ENCODE peak calls at places on chromosomes 12 and 14, in nine cellular contexts. One of them, this sample, is unnamed.

GRCh38 chr14:71590131-71590530 is 342.1 kb upstream of the RGS6 start:
- DNase-seq in ascending aorta: no peak
- DNase-seq in HepG2: no peak
- DNase-seq in IMR-90: no peak
- DNase-seq in MM.1S: no peak
- DNase-seq in adrenal gland: no peak
- DNase-seq in CD4-positive, alpha-beta memory T cell: no peak
- DNase-seq in HFF-Myc: no peak
- DNase-seq in transverse colon: no peak
- DNase-seq in this sample: no peak

GRCh38 chr12:7834701-7835100 is 38.0 kb downstream of the SLC2A14 start:
- DNase-seq in ascending aorta: no peak
- DNase-seq in HepG2: peak
- DNase-seq in IMR-90: no peak
- DNase-seq in MM.1S: no peak
- DNase-seq in adrenal gland: no peak
- DNase-seq in CD4-positive, alpha-beta memory T cell: no peak
- DNase-seq in HFF-Myc: no peak
- DNase-seq in transverse colon: no peak
- DNase-seq in this sample: no peak

GRCh38 chr14:68507544-68508081 is 285.3 kb downstream of the ZFP36L1 start:
- DNase-seq in ascending aorta: no peak
- DNase-seq in HepG2: no peak
- DNase-seq in IMR-90: no peak
- DNase-seq in MM.1S: no peak
- DNase-seq in adrenal gland: no peak
- DNase-seq in CD4-positive, alpha-beta memory T cell: peak
- DNase-seq in HFF-Myc: no peak
- DNase-seq in transverse colon: no peak
- DNase-seq in this sample: no peak

GRCh38 chr12:75447695-75448393 is 32.7 kb upstream of the GLIPR1 start:
- DNase-seq in ascending aorta: no peak
- DNase-seq in HepG2: no peak
- DNase-seq in IMR-90: peak
- DNase-seq in MM.1S: no peak
- DNase-seq in adrenal gland: no peak
- DNase-seq in CD4-positive, alpha-beta memory T cell: no peak
- DNase-seq in HFF-Myc: no peak
- DNase-seq in transverse colon: no peak
- DNase-seq in this sample: peak

GRCh38 chr12:130704606-130705005 is 11.5 kb downstream of the RIMBP2 start:
- DNase-seq in ascending aorta: no peak
- DNase-seq in HepG2: no peak
- DNase-seq in IMR-90: no peak
- DNase-seq in MM.1S: no peak
- DNase-seq in adrenal gland: no peak
- DNase-seq in CD4-positive, alpha-beta memory T cell: no peak
- DNase-seq in HFF-Myc: no peak
- DNase-seq in transverse colon: no peak
- DNase-seq in this sample: no peak

GRCh38 chr12:43740511-43741100 is 18.0 kb downstream of the PUS7L start:
- DNase-seq in ascending aorta: no peak
- DNase-seq in HepG2: no peak
- DNase-seq in IMR-90: peak
- DNase-seq in MM.1S: no peak
- DNase-seq in adrenal gland: no peak
- DNase-seq in CD4-positive, alpha-beta memory T cell: no peak
- DNase-seq in HFF-Myc: no peak
- DNase-seq in transverse colon: no peak
- DNase-seq in this sample: no peak

GRCh38 chr12:19572920-19573558 is 133.7 kb downstream of the AEBP2 start:
- DNase-seq in ascending aorta: no peak
- DNase-seq in HepG2: peak
- DNase-seq in IMR-90: peak
- DNase-seq in MM.1S: peak
- DNase-seq in adrenal gland: peak
- DNase-seq in CD4-positive, alpha-beta memory T cell: no peak
- DNase-seq in HFF-Myc: peak
- DNase-seq in transverse colon: peak
- DNase-seq in this sample: peak

GRCh38 chr14:32044454-32044853 is 32.6 kb upstream of the ARHGAP5 start:
- DNase-seq in ascending aorta: no peak
- DNase-seq in HepG2: no peak
- DNase-seq in IMR-90: no peak
- DNase-seq in MM.1S: no peak
- DNase-seq in adrenal gland: no peak
- DNase-seq in CD4-positive, alpha-beta memory T cell: no peak
- DNase-seq in HFF-Myc: no peak
- DNase-seq in transverse colon: no peak
- DNase-seq in this sample: no peak

GRCh38 chr12:42446761-42447160 is 120.8 kb downstream of the PPHLN1 start:
- DNase-seq in ascending aorta: no peak
- DNase-seq in HepG2: no peak
- DNase-seq in IMR-90: no peak
- DNase-seq in MM.1S: no peak
- DNase-seq in adrenal gland: no peak
- DNase-seq in CD4-positive, alpha-beta memory T cell: no peak
- DNase-seq in HFF-Myc: no peak
- DNase-seq in transverse colon: no peak
- DNase-seq in this sample: no peak

GRCh38 chr12:1054103-1054838 is 63.2 kb downstream of the ERC1 start:
- DNase-seq in ascending aorta: no peak
- DNase-seq in HepG2: peak
- DNase-seq in IMR-90: no peak
- DNase-seq in MM.1S: no peak
- DNase-seq in adrenal gland: peak
- DNase-seq in CD4-positive, alpha-beta memory T cell: no peak
- DNase-seq in HFF-Myc: no peak
- DNase-seq in transverse colon: no peak
- DNase-seq in this sample: no peak

GRCh38 chr14:52267501-52268190 is at the start of gene PTGDR:
- DNase-seq in ascending aorta: no peak
- DNase-seq in HepG2: no peak
- DNase-seq in IMR-90: no peak
- DNase-seq in MM.1S: no peak
- DNase-seq in adrenal gland: peak
- DNase-seq in CD4-positive, alpha-beta memory T cell: peak
- DNase-seq in HFF-Myc: no peak
- DNase-seq in transverse colon: peak
- DNase-seq in this sample: no peak

GRCh38 chr14:90017371-90017770 is 44.4 kb upstream of the KCNK13 start:
- DNase-seq in ascending aorta: no peak
- DNase-seq in HepG2: no peak
- DNase-seq in IMR-90: peak
- DNase-seq in MM.1S: no peak
- DNase-seq in adrenal gland: no peak
- DNase-seq in CD4-positive, alpha-beta memory T cell: no peak
- DNase-seq in HFF-Myc: no peak
- DNase-seq in transverse colon: no peak
- DNase-seq in this sample: peak

GRCh38 chr14:92581206-92581605 is 67.6 kb downstream of the RIN3 start:
- DNase-seq in ascending aorta: no peak
- DNase-seq in HepG2: no peak
- DNase-seq in IMR-90: no peak
- DNase-seq in MM.1S: peak
- DNase-seq in adrenal gland: no peak
- DNase-seq in CD4-positive, alpha-beta memory T cell: no peak
- DNase-seq in HFF-Myc: no peak
- DNase-seq in transverse colon: no peak
- DNase-seq in this sample: no peak

DNA sequence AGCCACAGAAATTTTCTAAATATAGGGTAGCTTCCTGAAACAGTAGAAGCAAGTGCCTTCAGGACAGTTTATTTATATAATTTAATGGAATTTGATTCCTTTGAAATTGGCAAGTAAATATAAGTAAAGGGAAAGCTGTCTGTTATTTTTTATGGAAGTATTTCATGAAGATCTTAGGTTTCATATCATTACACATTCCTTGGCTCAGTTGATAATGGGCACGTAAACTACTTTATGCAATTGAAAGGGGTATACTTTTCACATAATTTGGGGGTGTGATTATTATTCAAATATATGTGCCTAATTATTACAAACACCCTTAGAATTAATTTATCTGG is 71.1 kb upstream of the RAP1B start:
- DNase-seq in ascending aorta: no peak
- DNase-seq in HepG2: no peak
- DNase-seq in IMR-90: no peak
- DNase-seq in MM.1S: no peak
- DNase-seq in adrenal gland: no peak
- DNase-seq in CD4-positive, alpha-beta memory T cell: no peak
- DNase-seq in HFF-Myc: no peak
- DNase-seq in transverse colon: no peak
- DNase-seq in this sample: no peak
- H3K4me3 ChIP-seq in ascending aorta: peak
- H3K4me3 ChIP-seq in HepG2: no peak
- H3K4me3 ChIP-seq in IMR-90: no peak
- H3K4me3 ChIP-seq in MM.1S: no peak
- H3K4me3 ChIP-seq in adrenal gland: no peak
- H3K4me3 ChIP-seq in CD4-positive, alpha-beta memory T cell: no peak
- H3K4me3 ChIP-seq in HFF-Myc: no peak
- H3K4me3 ChIP-seq in transverse colon: no peak
- H3K4me3 ChIP-seq in this sample: no peak

GRCh38 chr12:107844312-107844921 is 69.9 kb downstream of the ASCL4 start:
- DNase-seq in ascending aorta: no peak
- DNase-seq in HepG2: no peak
- DNase-seq in IMR-90: no peak
- DNase-seq in MM.1S: no peak
- DNase-seq in adrenal gland: no peak
- DNase-seq in CD4-positive, alpha-beta memory T cell: no peak
- DNase-seq in HFF-Myc: no peak
- DNase-seq in transverse colon: no peak
- DNase-seq in this sample: no peak
- H3K4me3 ChIP-seq in ascending aorta: peak
- H3K4me3 ChIP-seq in HepG2: peak
- H3K4me3 ChIP-seq in IMR-90: no peak
- H3K4me3 ChIP-seq in MM.1S: no peak
- H3K4me3 ChIP-seq in adrenal gland: no peak
- H3K4me3 ChIP-seq in CD4-positive, alpha-beta memory T cell: no peak
- H3K4me3 ChIP-seq in HFF-Myc: no peak
- H3K4me3 ChIP-seq in transverse colon: no peak
- H3K4me3 ChIP-seq in this sample: no peak

GRCh38 chr12:52033506-52034258 is 17.6 kb upstream of the NR4A1 start:
- DNase-seq in ascending aorta: no peak
- DNase-seq in HepG2: no peak
- DNase-seq in IMR-90: no peak
- DNase-seq in MM.1S: no peak
- DNase-seq in adrenal gland: no peak
- DNase-seq in CD4-positive, alpha-beta memory T cell: no peak
- DNase-seq in HFF-Myc: no peak
- DNase-seq in transverse colon: no peak
- DNase-seq in this sample: no peak
- H3K4me3 ChIP-seq in ascending aorta: peak
- H3K4me3 ChIP-seq in HepG2: peak
- H3K4me3 ChIP-seq in IMR-90: no peak
- H3K4me3 ChIP-seq in MM.1S: peak
- H3K4me3 ChIP-seq in adrenal gland: no peak
- H3K4me3 ChIP-seq in CD4-positive, alpha-beta memory T cell: peak
- H3K4me3 ChIP-seq in HFF-Myc: peak
- H3K4me3 ChIP-seq in transverse colon: no peak
- H3K4me3 ChIP-seq in this sample: peak

GRCh38 chr12:110585231-110585799 is 2.2 kb upstream of the PPTC7 start:
- DNase-seq in ascending aorta: no peak
- DNase-seq in HepG2: no peak
- DNase-seq in IMR-90: peak
- DNase-seq in MM.1S: no peak
- DNase-seq in adrenal gland: peak
- DNase-seq in CD4-positive, alpha-beta memory T cell: no peak
- DNase-seq in HFF-Myc: no peak
- DNase-seq in transverse colon: no peak
- DNase-seq in this sample: peak

GRCh38 chr12:110581951-110582285 is 1.2 kb downstream of the PPTC7 start:
- DNase-seq in ascending aorta: no peak
- DNase-seq in HepG2: no peak
- DNase-seq in IMR-90: no peak
- DNase-seq in MM.1S: no peak
- DNase-seq in adrenal gland: no peak
- DNase-seq in CD4-positive, alpha-beta memory T cell: no peak
- DNase-seq in HFF-Myc: no peak
- DNase-seq in transverse colon: no peak
- DNase-seq in this sample: no peak

GRCh38 chr12:110583137-110584059 is at the start of gene PPTC7:
- DNase-seq in ascending aorta: peak
- DNase-seq in HepG2: peak
- DNase-seq in IMR-90: peak
- DNase-seq in MM.1S: peak
- DNase-seq in adrenal gland: peak
- DNase-seq in CD4-positive, alpha-beta memory T cell: peak
- DNase-seq in HFF-Myc: peak
- DNase-seq in transverse colon: peak
- DNase-seq in this sample: peak

GRCh38 chr12:110579889-110580253 is 3.2 kb downstream of the PPTC7 start:
- DNase-seq in ascending aorta: no peak
- DNase-seq in HepG2: no peak
- DNase-seq in IMR-90: no peak
- DNase-seq in MM.1S: no peak
- DNase-seq in adrenal gland: no peak
- DNase-seq in CD4-positive, alpha-beta memory T cell: no peak
- DNase-seq in HFF-Myc: no peak
- DNase-seq in transverse colon: no peak
- DNase-seq in this sample: no peak

DNA sequence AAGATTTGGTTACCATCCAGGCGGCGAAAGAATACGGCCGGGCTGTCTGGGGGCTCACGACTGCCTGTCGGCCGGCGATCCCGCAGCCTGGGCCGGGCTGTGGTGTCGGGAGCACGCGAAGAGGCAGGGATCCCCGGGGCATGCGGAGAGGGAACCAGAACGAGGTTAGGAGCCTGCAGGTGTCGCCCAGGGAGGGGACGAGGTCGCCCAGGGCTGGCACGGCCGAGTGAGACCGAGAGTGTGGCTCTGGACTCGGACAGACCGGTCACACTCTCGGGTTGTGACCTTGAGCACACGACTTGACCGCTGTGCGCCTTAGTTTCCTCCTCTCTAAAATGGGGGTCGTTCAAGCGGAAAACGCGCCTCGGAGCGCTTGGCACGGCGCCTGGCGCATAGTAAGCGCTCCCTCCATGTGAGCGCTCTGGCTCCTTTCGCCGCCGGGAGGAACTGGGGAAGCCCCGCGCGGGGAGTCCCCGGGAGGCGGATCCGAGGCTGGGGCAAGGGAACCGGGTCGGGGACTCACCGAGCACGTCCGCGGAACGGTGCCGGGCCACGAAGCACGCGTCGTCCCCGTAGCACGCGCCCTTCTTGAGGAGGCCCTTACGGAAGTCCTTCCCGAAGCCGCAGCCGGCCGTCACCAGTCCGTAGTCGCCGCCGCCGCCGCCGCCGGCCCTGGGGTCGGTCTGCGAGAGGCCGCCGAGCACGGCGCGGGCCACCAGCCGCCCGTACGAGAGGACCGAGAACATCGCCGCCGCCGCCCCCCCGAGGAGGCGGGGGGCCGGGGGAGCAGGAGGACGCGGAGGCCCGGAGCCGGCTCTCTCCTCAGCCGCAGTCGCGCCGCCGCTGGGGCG is 607 bp downstream of the PPTC7 start:
- DNase-seq in ascending aorta: peak
- DNase-seq in HepG2: no peak
- DNase-seq in IMR-90: peak
- DNase-seq in MM.1S: peak
- DNase-seq in adrenal gland: peak
- DNase-seq in CD4-positive, alpha-beta memory T cell: peak
- DNase-seq in HFF-Myc: no peak
- DNase-seq in transverse colon: peak
- DNase-seq in this sample: peak
- H3K4me3 ChIP-seq in ascending aorta: peak
- H3K4me3 ChIP-seq in HepG2: peak
- H3K4me3 ChIP-seq in IMR-90: peak
- H3K4me3 ChIP-seq in MM.1S: peak
- H3K4me3 ChIP-seq in adrenal gland: peak
- H3K4me3 ChIP-seq in CD4-positive, alpha-beta memory T cell: peak
- H3K4me3 ChIP-seq in HFF-Myc: peak
- H3K4me3 ChIP-seq in transverse colon: peak
- H3K4me3 ChIP-seq in this sample: peak

GRCh38 chr14:37596790-37597189 is 1.4 kb downstream of the TTC6 start:
- DNase-seq in ascending aorta: no peak
- DNase-seq in HepG2: no peak
- DNase-seq in IMR-90: no peak
- DNase-seq in MM.1S: no peak
- DNase-seq in adrenal gland: no peak
- DNase-seq in CD4-positive, alpha-beta memory T cell: no peak
- DNase-seq in HFF-Myc: no peak
- DNase-seq in transverse colon: no peak
- DNase-seq in this sample: no peak
- H3K4me3 ChIP-seq in ascending aorta: no peak
- H3K4me3 ChIP-seq in HepG2: peak
- H3K4me3 ChIP-seq in IMR-90: no peak
- H3K4me3 ChIP-seq in MM.1S: no peak
- H3K4me3 ChIP-seq in adrenal gland: no peak
- H3K4me3 ChIP-seq in CD4-positive, alpha-beta memory T cell: no peak
- H3K4me3 ChIP-seq in HFF-Myc: no peak
- H3K4me3 ChIP-seq in transverse colon: no peak
- H3K4me3 ChIP-seq in this sample: no peak